ENCODE peak calls at places on chromosome 19, in eight cellular contexts. One of them, this sample, is unnamed.

GRCh38 chr19:47152205-47152604 is 21.6 kb downstream of the SAE1 start:
- DNase-seq in BE2C: no peak
- DNase-seq in NCI-H774: no peak
- DNase-seq in T-cell: no peak
- DNase-seq in caudate nucleus: no peak
- DNase-seq in stimulated activated CD4-positive, alpha-beta T cell treated with anti-CD3 and anti-CD28 coated beads, Interleukin-12 subunit alpha, Interleukin-12 subunit beta, amount 100 ng/mL, for 4 hours: no peak
- DNase-seq in nucleus accumbens: no peak
- DNase-seq in activated effector memory CD4-positive, alpha-beta T cell treated with Interleukin-2 at 50 U/mL for 16 hours: no peak
- DNase-seq in this sample: no peak

GRCh38 chr19:4877753-4878490 is 10.5 kb upstream of the PLIN3 start:
- DNase-seq in NCI-H774: no peak
- DNase-seq in stimulated activated CD4-positive, alpha-beta T cell treated with anti-CD3 and anti-CD28 coated beads, Interleukin-12 subunit alpha, Interleukin-12 subunit beta, amount 100 ng/mL, for 4 hours: no peak
- DNase-seq in caudate nucleus: peak
- DNase-seq in activated effector memory CD4-positive, alpha-beta T cell treated with Interleukin-2 at 50 U/mL for 16 hours: no peak
- DNase-seq in T-cell: no peak
- DNase-seq in BE2C: no peak
- DNase-seq in nucleus accumbens: peak
- DNase-seq in this sample: peak

GRCh38 chr19:51873097-51873496 is 14.7 kb downstream of the ZNF577 start:
- DNase-seq in activated effector memory CD4-positive, alpha-beta T cell treated with Interleukin-2 at 50 U/mL for 16 hours: no peak
- DNase-seq in nucleus accumbens: no peak
- DNase-seq in BE2C: no peak
- DNase-seq in NCI-H774: no peak
- DNase-seq in stimulated activated CD4-positive, alpha-beta T cell treated with anti-CD3 and anti-CD28 coated beads, Interleukin-12 subunit alpha, Interleukin-12 subunit beta, amount 100 ng/mL, for 4 hours: no peak
- DNase-seq in caudate nucleus: no peak
- DNase-seq in T-cell: no peak
- DNase-seq in this sample: no peak

GRCh38 chr19:35856001-35856400 is 710 bp upstream of the KIRREL2 start:
- DNase-seq in activated effector memory CD4-positive, alpha-beta T cell treated with Interleukin-2 at 50 U/mL for 16 hours: no peak
- DNase-seq in NCI-H774: no peak
- DNase-seq in nucleus accumbens: no peak
- DNase-seq in T-cell: no peak
- DNase-seq in caudate nucleus: no peak
- DNase-seq in stimulated activated CD4-positive, alpha-beta T cell treated with anti-CD3 and anti-CD28 coated beads, Interleukin-12 subunit alpha, Interleukin-12 subunit beta, amount 100 ng/mL, for 4 hours: no peak
- DNase-seq in BE2C: no peak
- DNase-seq in this sample: no peak

GRCh38 chr19:40549007-40549708 is 27.5 kb upstream of the SHKBP1 start:
- DNase-seq in NCI-H774: peak
- DNase-seq in caudate nucleus: peak
- DNase-seq in nucleus accumbens: no peak
- DNase-seq in BE2C: peak
- DNase-seq in T-cell: peak
- DNase-seq in stimulated activated CD4-positive, alpha-beta T cell treated with anti-CD3 and anti-CD28 coated beads, Interleukin-12 subunit alpha, Interleukin-12 subunit beta, amount 100 ng/mL, for 4 hours: peak
- DNase-seq in activated effector memory CD4-positive, alpha-beta T cell treated with Interleukin-2 at 50 U/mL for 16 hours: peak
- DNase-seq in this sample: peak

GRCh38 chr19:32677657-32678056 is 2.0 kb downstream of the RGS9BP start:
- DNase-seq in BE2C: no peak
- DNase-seq in NCI-H774: no peak
- DNase-seq in nucleus accumbens: no peak
- DNase-seq in activated effector memory CD4-positive, alpha-beta T cell treated with Interleukin-2 at 50 U/mL for 16 hours: no peak
- DNase-seq in caudate nucleus: no peak
- DNase-seq in T-cell: no peak
- DNase-seq in stimulated activated CD4-positive, alpha-beta T cell treated with anti-CD3 and anti-CD28 coated beads, Interleukin-12 subunit alpha, Interleukin-12 subunit beta, amount 100 ng/mL, for 4 hours: no peak
- DNase-seq in this sample: no peak

GRCh38 chr19:50777830-50778303 is 7.6 kb downstream of the GPR32 start:
- DNase-seq in caudate nucleus: peak
- DNase-seq in stimulated activated CD4-positive, alpha-beta T cell treated with anti-CD3 and anti-CD28 coated beads, Interleukin-12 subunit alpha, Interleukin-12 subunit beta, amount 100 ng/mL, for 4 hours: no peak
- DNase-seq in NCI-H774: no peak
- DNase-seq in activated effector memory CD4-positive, alpha-beta T cell treated with Interleukin-2 at 50 U/mL for 16 hours: no peak
- DNase-seq in BE2C: no peak
- DNase-seq in T-cell: no peak
- DNase-seq in nucleus accumbens: no peak
- DNase-seq in this sample: no peak

GRCh38 chr19:42176649-42176989 is 40.9 kb downstream of the DEDD2 start:
- DNase-seq in activated effector memory CD4-positive, alpha-beta T cell treated with Interleukin-2 at 50 U/mL for 16 hours: peak
- DNase-seq in T-cell: no peak
- DNase-seq in BE2C: no peak
- DNase-seq in nucleus accumbens: no peak
- DNase-seq in NCI-H774: peak
- DNase-seq in stimulated activated CD4-positive, alpha-beta T cell treated with anti-CD3 and anti-CD28 coated beads, Interleukin-12 subunit alpha, Interleukin-12 subunit beta, amount 100 ng/mL, for 4 hours: peak
- DNase-seq in caudate nucleus: no peak
- DNase-seq in this sample: no peak

GRCh38 chr19:15471639-15472101 is 7.3 kb upstream of the RASAL3 start:
- DNase-seq in stimulated activated CD4-positive, alpha-beta T cell treated with anti-CD3 and anti-CD28 coated beads, Interleukin-12 subunit alpha, Interleukin-12 subunit beta, amount 100 ng/mL, for 4 hours: no peak
- DNase-seq in NCI-H774: no peak
- DNase-seq in nucleus accumbens: no peak
- DNase-seq in caudate nucleus: no peak
- DNase-seq in BE2C: no peak
- DNase-seq in activated effector memory CD4-positive, alpha-beta T cell treated with Interleukin-2 at 50 U/mL for 16 hours: no peak
- DNase-seq in T-cell: no peak
- DNase-seq in this sample: no peak

GRCh38 chr19:11091343-11092153 is 2.3 kb downstream of the LDLR start:
- DNase-seq in stimulated activated CD4-positive, alpha-beta T cell treated with anti-CD3 and anti-CD28 coated beads, Interleukin-12 subunit alpha, Interleukin-12 subunit beta, amount 100 ng/mL, for 4 hours: peak
- DNase-seq in nucleus accumbens: no peak
- DNase-seq in caudate nucleus: peak
- DNase-seq in activated effector memory CD4-positive, alpha-beta T cell treated with Interleukin-2 at 50 U/mL for 16 hours: peak
- DNase-seq in BE2C: no peak
- DNase-seq in NCI-H774: no peak
- DNase-seq in T-cell: peak
- DNase-seq in this sample: no peak

GRCh38 chr19:31126236-31126635 is 223.0 kb downstream of the TSHZ3 start:
- DNase-seq in activated effector memory CD4-positive, alpha-beta T cell treated with Interleukin-2 at 50 U/mL for 16 hours: no peak
- DNase-seq in stimulated activated CD4-positive, alpha-beta T cell treated with anti-CD3 and anti-CD28 coated beads, Interleukin-12 subunit alpha, Interleukin-12 subunit beta, amount 100 ng/mL, for 4 hours: no peak
- DNase-seq in NCI-H774: no peak
- DNase-seq in caudate nucleus: no peak
- DNase-seq in nucleus accumbens: no peak
- DNase-seq in T-cell: no peak
- DNase-seq in BE2C: no peak
- DNase-seq in this sample: no peak

GRCh38 chr19:45613926-45614725 is 12.1 kb upstream of the GPR4 start:
- DNase-seq in BE2C: no peak
- DNase-seq in activated effector memory CD4-positive, alpha-beta T cell treated with Interleukin-2 at 50 U/mL for 16 hours: no peak
- DNase-seq in stimulated activated CD4-positive, alpha-beta T cell treated with anti-CD3 and anti-CD28 coated beads, Interleukin-12 subunit alpha, Interleukin-12 subunit beta, amount 100 ng/mL, for 4 hours: no peak
- DNase-seq in nucleus accumbens: no peak
- DNase-seq in NCI-H774: no peak
- DNase-seq in T-cell: no peak
- DNase-seq in caudate nucleus: no peak
- DNase-seq in this sample: no peak

GRCh38 chr19:35509861-35510625 is 3.4 kb downstream of the DMKN start:
- DNase-seq in BE2C: peak
- DNase-seq in T-cell: peak
- DNase-seq in caudate nucleus: peak
- DNase-seq in nucleus accumbens: no peak
- DNase-seq in stimulated activated CD4-positive, alpha-beta T cell treated with anti-CD3 and anti-CD28 coated beads, Interleukin-12 subunit alpha, Interleukin-12 subunit beta, amount 100 ng/mL, for 4 hours: peak
- DNase-seq in NCI-H774: peak
- DNase-seq in activated effector memory CD4-positive, alpha-beta T cell treated with Interleukin-2 at 50 U/mL for 16 hours: peak
- DNase-seq in this sample: peak

GRCh38 chr19:48955308-48955958 is 758 bp downstream of the BAX start:
- DNase-seq in caudate nucleus: no peak
- DNase-seq in stimulated activated CD4-positive, alpha-beta T cell treated with anti-CD3 and anti-CD28 coated beads, Interleukin-12 subunit alpha, Interleukin-12 subunit beta, amount 100 ng/mL, for 4 hours: no peak
- DNase-seq in nucleus accumbens: no peak
- DNase-seq in activated effector memory CD4-positive, alpha-beta T cell treated with Interleukin-2 at 50 U/mL for 16 hours: no peak
- DNase-seq in BE2C: no peak
- DNase-seq in T-cell: no peak
- DNase-seq in NCI-H774: no peak
- DNase-seq in this sample: no peak

GRCh38 chr19:13436352-13436751 is 69.9 kb downstream of the CACNA1A start:
- DNase-seq in nucleus accumbens: no peak
- DNase-seq in activated effector memory CD4-positive, alpha-beta T cell treated with Interleukin-2 at 50 U/mL for 16 hours: no peak
- DNase-seq in T-cell: no peak
- DNase-seq in BE2C: no peak
- DNase-seq in NCI-H774: no peak
- DNase-seq in caudate nucleus: no peak
- DNase-seq in stimulated activated CD4-positive, alpha-beta T cell treated with anti-CD3 and anti-CD28 coated beads, Interleukin-12 subunit alpha, Interleukin-12 subunit beta, amount 100 ng/mL, for 4 hours: no peak
- DNase-seq in this sample: no peak

GRCh38 chr19:51729781-51730180 is 6.0 kb upstream of the HAS1 start:
- DNase-seq in NCI-H774: no peak
- DNase-seq in BE2C: no peak
- DNase-seq in caudate nucleus: no peak
- DNase-seq in nucleus accumbens: no peak
- DNase-seq in T-cell: no peak
- DNase-seq in activated effector memory CD4-positive, alpha-beta T cell treated with Interleukin-2 at 50 U/mL for 16 hours: no peak
- DNase-seq in stimulated activated CD4-positive, alpha-beta T cell treated with anti-CD3 and anti-CD28 coated beads, Interleukin-12 subunit alpha, Interleukin-12 subunit beta, amount 100 ng/mL, for 4 hours: no peak
- DNase-seq in this sample: no peak

GRCh38 chr19:9171393-9171991 is 7.3 kb upstream of the OR7D2 start:
- DNase-seq in stimulated activated CD4-positive, alpha-beta T cell treated with anti-CD3 and anti-CD28 coated beads, Interleukin-12 subunit alpha, Interleukin-12 subunit beta, amount 100 ng/mL, for 4 hours: no peak
- DNase-seq in T-cell: no peak
- DNase-seq in activated effector memory CD4-positive, alpha-beta T cell treated with Interleukin-2 at 50 U/mL for 16 hours: no peak
- DNase-seq in caudate nucleus: no peak
- DNase-seq in nucleus accumbens: no peak
- DNase-seq in NCI-H774: no peak
- DNase-seq in BE2C: no peak
- DNase-seq in this sample: no peak

GRCh38 chr19:19185853-19186728 is 5.9 kb downstream of the BORCS8 start:
- DNase-seq in activated effector memory CD4-positive, alpha-beta T cell treated with Interleukin-2 at 50 U/mL for 16 hours: peak
- DNase-seq in NCI-H774: peak
- DNase-seq in BE2C: peak
- DNase-seq in caudate nucleus: peak
- DNase-seq in stimulated activated CD4-positive, alpha-beta T cell treated with anti-CD3 and anti-CD28 coated beads, Interleukin-12 subunit alpha, Interleukin-12 subunit beta, amount 100 ng/mL, for 4 hours: peak
- DNase-seq in nucleus accumbens: no peak
- DNase-seq in T-cell: peak
- DNase-seq in this sample: no peak

This sample was measured in NCI-H1092 treated with DMSO at 0.1 percent for 48 hours.